ENCODE peak calls at places on chromosome X, in nine cellular contexts. S is WERI-Rb-1, L is endothelial cell, O is fibroblast of lung, A is adrenal gland, I is epithelial cell of esophagus, J is GM13977, N is H9, X is neural progenitor cell. P is an unnamed sample.

GRCh38 chrX:81377329-81377728 is 175.4 kb downstream of the SH3BGRL start:
- DNase-seq in S (no peak), L (peak; percentile 2), O (peak; percentile 6), A (no peak), I (peak; percentile 21), J (peak; percentile 10), N (no peak), X (peak; percentile 4), P (no peak)

GRCh38 chrX:139932077-139932900 is 564 bp downstream of the ATP11C start:
- DNase-seq in S (peak; percentile 18), L (peak; percentile 49), O (peak; percentile 36), A (peak; percentile 50), I (peak; percentile 36), J (peak; percentile 55), N (no peak), X (peak; percentile 77), P (peak; percentile 73)

GRCh38 chrX:15143050-15143824 is 126.6 kb downstream of the ASB9 start:
- DNase-seq in S (peak; percentile 39), L (peak; percentile 39), O (peak; percentile 30), A (peak; percentile 40), I (peak; percentile 49), J (peak; percentile 37), N (peak; percentile 37), X (peak; percentile 54), P (peak; percentile 42)

GRCh38 chrX:13094780-13095425 is 50.5 kb upstream of the FAM9C start:
- DNase-seq in S (no peak), L (no peak), O (peak; percentile 76), A (no peak), I (no peak), J (no peak), N (no peak), X (peak; percentile 51), P (no peak)

GRCh38 chrX:47662144-47662657 is 3.2 kb upstream of the UXT start:
- DNase-seq in S (no peak), L (no peak), O (peak; percentile 87), A (peak; percentile 56), I (peak; percentile 85), J (no peak), N (no peak), X (no peak), P (no peak)

GRCh38 chrX:14919421-14919820 is 46.2 kb downstream of the MOSPD2 start:
- DNase-seq in S (no peak), L (no peak), O (peak; percentile 5), A (no peak), I (no peak), J (no peak), N (no peak), X (no peak), P (no peak)

GRCh38 chrX:53729756-53730155 is 43.2 kb upstream of the HUWE1 start:
- DNase-seq in S (no peak), L (no peak), O (no peak), A (no peak), I (no peak), J (no peak), N (no peak), X (no peak), P (no peak)

GRCh38 chrX:119541188-119541587 is 24.0 kb downstream of the STEEP1 start:
- DNase-seq in S (no peak), L (no peak), O (peak; percentile 74), A (no peak), I (peak; percentile 76), J (no peak), N (peak; percentile 54), X (no peak), P (no peak)

GRCh38 chrX:45385767-45386166 is 185.1 kb upstream of the DIPK2B start:
- DNase-seq in S (no peak), L (no peak), O (peak; percentile 50), A (no peak), I (no peak), J (no peak), N (no peak), X (no peak), P (no peak)

GRCh38 chrX:19649227-19650009 is 134.1 kb upstream of the MAP3K15 start:
- DNase-seq in S (no peak), L (no peak), O (no peak), A (no peak), I (peak; percentile 49), J (no peak), N (no peak), X (no peak), P (no peak)

GRCh38 chrX:136711147-136711546 is 63.2 kb downstream of the CD40LG start:
- DNase-seq in S (peak; percentile 20), L (peak; percentile 24), O (no peak), A (peak; percentile 55), I (peak; percentile 43), J (no peak), N (peak; percentile 34), X (peak; percentile 29), P (peak; percentile 22)

GRCh38 chrX:118528089-118528753 is 32.6 kb downstream of the DOCK11 start:
- DNase-seq in S (no peak), L (no peak), O (no peak), A (no peak), I (no peak), J (peak; percentile 28), N (no peak), X (no peak), P (no peak)

GRCh38 chrX:20382518-20383291 is 116.0 kb upstream of the RPS6KA3 start:
- DNase-seq in S (no peak), L (no peak), O (no peak), A (no peak), I (peak; percentile 48), J (peak; percentile 13), N (no peak), X (no peak), P (no peak)

GRCh38 chrX:66015152-66015827 is 24.6 kb downstream of the VSIG4 start:
- DNase-seq in S (no peak), L (peak; percentile 4), O (no peak), A (no peak), I (no peak), J (no peak), N (no peak), X (no peak), P (no peak)

GRCh38 chrX:29617725-29618124 is 597.6 kb upstream of the MAGEB2 start:
- DNase-seq in S (no peak), L (no peak), O (no peak), A (no peak), I (no peak), J (no peak), N (no peak), X (peak; percentile 12), P (no peak)
- TF ChIP-seq CTCF in S (peak; percentile 17), L (no peak), O (peak; percentile 12), A (no peak), I (peak; percentile 18), J (peak; percentile 35), N (peak; percentile 52), X (peak; percentile 28), P (no peak)

DNA sequence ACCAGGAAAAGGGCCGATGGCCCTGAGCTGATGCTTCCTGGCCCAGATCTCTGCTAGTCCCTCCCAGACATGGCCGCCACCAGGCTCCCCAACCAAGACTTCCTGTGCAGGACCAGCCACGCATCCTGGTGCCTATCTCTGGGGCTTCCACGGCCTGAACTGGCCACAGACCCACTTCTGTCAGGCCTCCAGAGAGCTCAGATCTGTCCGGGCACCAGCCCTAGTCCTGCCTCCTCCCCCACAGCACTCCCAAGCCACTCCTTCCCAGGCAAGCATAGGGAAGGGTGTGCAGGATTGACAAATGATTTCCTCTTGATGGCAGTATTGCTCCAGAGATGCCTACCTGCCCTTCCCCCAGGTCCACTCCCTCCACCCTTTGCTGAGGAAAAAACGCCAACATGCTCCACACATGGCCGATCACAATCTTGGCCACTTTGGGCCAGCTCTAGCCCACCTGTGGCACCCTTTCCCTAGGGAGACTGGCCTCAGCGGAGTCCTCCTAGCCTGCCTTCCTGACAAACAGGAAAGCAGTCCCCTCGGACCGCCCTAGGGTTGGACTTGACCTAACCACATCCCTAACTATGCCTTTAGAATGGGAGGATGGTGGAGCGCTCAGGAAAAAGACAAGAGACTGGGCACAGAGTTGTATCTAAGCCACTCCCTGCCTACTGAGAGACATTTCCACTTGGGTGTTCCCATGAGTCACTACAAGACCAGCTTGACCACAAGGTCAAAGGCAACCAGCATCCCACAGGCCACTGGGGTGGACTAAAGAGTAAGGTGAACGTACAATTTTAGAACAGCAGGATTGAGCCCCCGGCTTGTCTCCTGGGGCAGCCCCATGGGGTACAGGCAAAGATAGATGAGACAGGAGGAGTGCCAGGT is 277.5 kb upstream of the AGTR2 start:
- DNase-seq in S (peak; percentile 90), L (no peak), O (peak; percentile 48), A (peak; percentile 72), I (peak; percentile 22), J (peak; percentile 54), N (peak; percentile 68), X (peak; percentile 62), P (peak; percentile 20)
- TF ChIP-seq CTCF in S (peak; percentile 74), L (no peak), O (no peak), A (peak; percentile 58), I (peak; percentile 32), J (peak; percentile 64), N (peak; percentile 55), X (peak; percentile 51), P (no peak)

DNA sequence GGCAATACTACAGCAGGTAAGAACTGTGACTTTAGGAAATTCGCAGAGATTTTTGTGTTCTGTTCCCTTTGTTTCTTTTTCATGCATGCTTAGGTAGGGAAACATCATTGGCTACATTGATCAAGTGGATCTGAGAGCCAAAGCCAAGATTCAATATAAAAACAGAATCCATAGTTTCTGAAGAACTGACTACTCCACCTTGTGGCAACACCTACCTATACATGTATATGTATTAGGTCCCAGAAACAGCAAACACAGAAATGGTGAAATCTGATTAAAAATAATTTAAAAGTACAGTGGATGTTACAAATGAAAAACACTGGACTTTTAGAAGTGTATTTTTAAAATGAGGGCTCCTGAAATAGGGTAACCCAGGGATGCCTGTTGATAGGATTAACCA is 322.6 kb upstream of the MAOA start:
- DNase-seq in S (no peak), L (no peak), O (no peak), A (no peak), I (peak; percentile 8), J (no peak), N (no peak), X (no peak), P (no peak)
- TF ChIP-seq CTCF in S (no peak), L (peak; percentile 23), O (no peak), A (no peak), I (peak; percentile 24), J (no peak), N (peak; percentile 64), X (peak; percentile 29), P (no peak)

GRCh38 chrX:39895228-39896110 is 202.3 kb downstream of the BCOR start:
- DNase-seq in S (no peak), L (no peak), O (no peak), A (peak; percentile 34), I (peak; percentile 48), J (no peak), N (no peak), X (no peak), P (no peak)

GRCh38 chrX:39898147-39898546 is 199.6 kb downstream of the BCOR start:
- DNase-seq in S (no peak), L (no peak), O (no peak), A (no peak), I (no peak), J (no peak), N (no peak), X (no peak), P (no peak)

GRCh38 chrX:39897741-39898097 is 200.0 kb downstream of the BCOR start:
- DNase-seq in S (no peak), L (no peak), O (no peak), A (no peak), I (peak; percentile 16), J (no peak), N (no peak), X (no peak), P (no peak)

GRCh38 chrX:39899059-39899458 is 198.7 kb downstream of the BCOR start:
- DNase-seq in S (no peak), L (no peak), O (no peak), A (no peak), I (no peak), J (no peak), N (no peak), X (no peak), P (no peak)

GRCh38 chrX:39896951-39897740 is 200.6 kb downstream of the BCOR start:
- DNase-seq in S (no peak), L (peak; percentile 4), O (peak; percentile 82), A (no peak), I (peak; percentile 78), J (no peak), N (peak; percentile 82), X (peak; percentile 84), P (no peak)
- TF ChIP-seq CTCF in S (no peak), L (no peak), O (no peak), A (no peak), I (no peak), J (no peak), N (no peak), X (peak; percentile 20), P (no peak)

P was measured in glutamatergic neuron.